ENCODE peak calls at places on chromosome 17, in six cellular contexts. H is GM10248; N is CD8-positive, alpha-beta memory T cell; W is HEK293T; K is naive B cell; S is right atrium auricular region. L is an unnamed sample.

GRCh38 chr17:50892101-50892776 is 26.1 kb upstream of the TOB1 start:
- DNase-seq in H (no peak), N (no peak), W (no peak), K (no peak), S (no peak), L (no peak)

GRCh38 chr17:63356275-63356905 is 89.7 kb downstream of the CYB561 start:
- DNase-seq in H (no peak), N (no peak), W (peak; percentile 32), K (no peak), S (no peak), L (no peak)

GRCh38 chr17:66491213-66491612 is 188.8 kb downstream of the PRKCA start:
- DNase-seq in H (no peak), N (no peak), W (no peak), K (no peak), S (no peak), L (no peak)

GRCh38 chr17:36703860-36704266 is 102.5 kb downstream of the MRM1 start:
- DNase-seq in H (peak; percentile 53), N (no peak), W (peak; percentile 65), K (no peak), S (no peak), L (no peak)

GRCh38 chr17:75773121-75773807 is 8.3 kb upstream of the GALK1 start:
- DNase-seq in H (no peak), N (no peak), W (no peak), K (no peak), S (no peak), L (no peak)

GRCh38 chr17:60416368-60416925 is 5.8 kb upstream of the CHCT1 start:
- DNase-seq in H (no peak), N (no peak), W (no peak), K (no peak), S (no peak), L (no peak)

GRCh38 chr17:67491009-67491677 is 114.1 kb downstream of the PITPNC1 start:
- DNase-seq in H (no peak), N (no peak), W (peak; percentile 50), K (no peak), S (peak; percentile 96), L (peak; percentile 78)

GRCh38 chr17:66897141-66897540 is 62.2 kb downstream of the CACNG5 start:
- DNase-seq in H (no peak), N (no peak), W (no peak), K (no peak), S (no peak), L (no peak)

GRCh38 chr17:21263351-21263750 is 10.1 kb upstream of the NATD1 start:
- DNase-seq in H (no peak), N (no peak), W (no peak), K (no peak), S (no peak), L (no peak)

GRCh38 chr17:49439673-49440571 is 25.2 kb upstream of the PHB1 start:
- DNase-seq in H (no peak), N (no peak), W (no peak), K (no peak), S (no peak), L (no peak)

GRCh38 chr17:65723356-65723928 is 162.0 kb upstream of the AXIN2 start:
- DNase-seq in H (no peak), N (no peak), W (no peak), K (no peak), S (no peak), L (no peak)

GRCh38 chr17:71522383-71522782 is 598.4 kb upstream of the SOX9 start:
- DNase-seq in H (no peak), N (no peak), W (no peak), K (no peak), S (no peak), L (no peak)

GRCh38 chr17:48613862-48614694 is 1.0 kb downstream of the HOXB8 start:
- DNase-seq in H (no peak), N (no peak), W (no peak), K (no peak), S (no peak), L (no peak)

GRCh38 chr17:55067697-55068439 is 99.3 kb downstream of the STXBP4 start:
- DNase-seq in H (no peak), N (no peak), W (no peak), K (no peak), S (no peak), L (no peak)

GRCh38 chr17:60107526-60108257 is 29.0 kb upstream of the HEATR6 start:
- DNase-seq in H (no peak), N (no peak), W (no peak), K (no peak), S (no peak), L (no peak)

GRCh38 chr17:4897785-4898184 is 1.6 kb upstream of the C17orf107 start:
- DNase-seq in H (no peak), N (no peak), W (no peak), K (no peak), S (no peak), L (no peak)

GRCh38 chr17:31089461-31089860 is 5.3 kb upstream of the NF1 start:
- DNase-seq in H (no peak), N (no peak), W (no peak), K (no peak), S (no peak), L (no peak)

GRCh38 chr17:12982224-12982623 is 35.6 kb downstream of the ELAC2 start:
- DNase-seq in H (no peak), N (peak; percentile 12), W (no peak), K (no peak), S (no peak), L (no peak)